ENCODE peak calls at places on chromosomes 6 and 20, in four cellular contexts. Z, O, U and X are unnamed samples.

GRCh38 chr6:155054851-155055250 is 59.7 kb downstream of the TIAM2 start:
- DNase-seq in Z (no peak), O (no peak), U (no peak), X (no peak)

GRCh38 chr6:23663652-23664051 is 462.4 kb upstream of the NRSN1 start:
- DNase-seq in U (no peak), Z (no peak), O (no peak), X (no peak)

GRCh38 chr6:138334963-138335362 is 42.7 kb upstream of the SMIM28 start:
- DNase-seq in U (no peak), O (no peak), Z (no peak), X (no peak)

GRCh38 chr6:154995241-154996162 is at the start of gene TIAM2:
- DNase-seq in U (no peak), O (no peak), Z (peak; percentile 31), X (peak; percentile 46)

GRCh38 chr6:106688177-106688951 is 59.0 kb downstream of the QRSL1 start:
- DNase-seq in U (no peak), Z (no peak), O (no peak), X (no peak)

GRCh38 chr6:139977887-139978332 is 603.5 kb upstream of the CITED2 start:
- DNase-seq in U (no peak), Z (peak; percentile 13), O (no peak), X (no peak)

GRCh38 chr6:34095741-34096140 is 50.1 kb downstream of the GRM4 start:
- DNase-seq in Z (no peak), O (no peak), U (no peak), X (no peak)

GRCh38 chr6:77326711-77327110 is 136.6 kb downstream of the HTR1B start:
- DNase-seq in Z (no peak), O (no peak), U (no peak), X (no peak)

GRCh38 chr20:15673206-15673605 is 900.0 kb downstream of the KIF16B start:
- DNase-seq in Z (no peak), O (no peak), U (no peak), X (no peak)

GRCh38 chr6:42007753-42008528 is 42.4 kb upstream of the TAF8 start:
- DNase-seq in O (no peak), Z (no peak), U (no peak), X (no peak)

GRCh38 chr6:37081042-37081607 is 75.7 kb downstream of the FGD2 start:
- DNase-seq in O (no peak), Z (no peak), U (no peak), X (no peak)

GRCh38 chr6:37088897-37089296 is 81.1 kb upstream of the PIM1 start:
- DNase-seq in O (no peak), U (no peak), Z (no peak), X (no peak)

GRCh38 chr6:37078814-37079213 is 73.4 kb downstream of the FGD2 start:
- DNase-seq in O (no peak), Z (no peak), U (no peak), X (no peak)

GRCh38 chr6:37082390-37082789 is 76.9 kb downstream of the FGD2 start:
- DNase-seq in Z (no peak), O (no peak), U (no peak), X (no peak)

GRCh38 chr6:37083243-37084138 is 78.0 kb downstream of the FGD2 start:
- DNase-seq in Z (no peak), O (peak; percentile 94), U (peak; percentile 58), X (peak; percentile 92)
- H3K27ac ChIP-seq in Z (no peak overlapping the region), O (peak overlapping the region; percentile 68), U (peak overlapping the region; percentile 78), X (peak overlapping the region; percentile 16)

DNA sequence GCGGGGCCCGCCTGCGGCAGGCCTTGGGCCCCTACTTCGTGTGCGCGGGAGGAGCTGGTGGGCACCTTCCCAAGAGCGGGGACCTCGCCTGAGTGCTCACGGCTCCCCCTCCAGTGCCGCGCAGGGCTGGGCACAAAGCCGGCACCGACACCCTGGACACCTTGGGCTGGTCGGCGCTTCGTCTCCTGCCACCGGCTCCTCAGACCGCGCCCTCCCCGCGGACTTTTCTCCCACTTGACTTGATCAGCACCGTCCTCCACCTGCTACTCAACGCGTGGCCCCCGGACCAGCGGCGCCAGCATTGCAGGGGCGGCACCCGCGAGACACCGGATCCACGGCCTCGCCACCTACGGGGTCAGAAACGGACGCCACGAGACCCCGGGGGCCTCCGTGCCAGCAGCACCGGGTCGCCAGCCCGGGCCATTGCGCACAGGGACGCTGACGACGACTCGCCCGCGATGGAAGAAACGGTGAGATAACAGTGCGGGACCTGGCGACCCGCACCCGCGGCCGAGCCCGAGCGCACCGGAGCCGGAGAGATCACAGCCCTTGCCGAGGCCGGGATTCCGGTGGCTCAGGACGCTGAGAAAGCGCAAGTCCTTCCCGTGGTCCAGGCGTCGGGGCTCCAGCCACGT is 154.2 kb downstream of the DLL1 start:
- DNase-seq in O (no peak), Z (no peak), U (peak; percentile 51), X (no peak)
- H3K27ac ChIP-seq in O (peak overlapping the region; percentile 88), Z (no peak overlapping the region), U (peak overlapping the region; percentile 94), X (peak overlapping the region; percentile 79)

DNA sequence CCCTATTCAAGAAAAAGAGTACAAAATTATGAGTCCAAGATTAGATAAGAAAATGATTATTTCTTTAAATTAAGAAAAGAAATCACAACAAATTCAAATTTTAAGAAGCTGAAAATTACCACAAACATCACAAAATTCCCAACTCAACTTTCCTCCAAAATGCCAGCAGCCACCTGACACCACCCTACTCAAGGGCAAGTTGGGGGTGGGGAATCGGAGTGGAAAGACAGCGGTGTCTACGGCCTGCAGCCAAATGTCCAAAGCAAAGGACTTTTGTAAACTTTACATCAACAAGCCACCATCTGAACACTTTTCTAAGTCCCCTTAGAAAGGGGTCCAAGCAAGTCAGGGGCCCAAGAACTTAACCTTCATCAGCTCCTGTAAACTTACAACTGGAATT is 1.6 kb upstream of the EYA2 start:
- DNase-seq in U (no peak), Z (no peak), O (no peak), X (no peak)
- H3K27ac ChIP-seq in U (peak overlapping the region; percentile 55), Z (no peak overlapping the region), O (no peak overlapping the region), X (no peak overlapping the region)

GRCh38 chr6:170157567-170158218 is 133.2 kb downstream of the DLL1 start:
- DNase-seq in O (no peak), Z (no peak), U (no peak), X (peak; percentile 43)

GRCh38 chr6:170160031-170160627 is 130.7 kb downstream of the DLL1 start:
- DNase-seq in U (peak; percentile 43), O (no peak), Z (no peak), X (no peak)

GRCh38 chr6:170158296-170159039 is 132.4 kb downstream of the DLL1 start:
- DNase-seq in Z (no peak), U (peak; percentile 24), O (no peak), X (no peak)

GRCh38 chr6:170160628-170161611 is 130.0 kb downstream of the DLL1 start:
- DNase-seq in U (peak; percentile 47), Z (no peak), O (no peak), X (peak; percentile 53)

DNA sequence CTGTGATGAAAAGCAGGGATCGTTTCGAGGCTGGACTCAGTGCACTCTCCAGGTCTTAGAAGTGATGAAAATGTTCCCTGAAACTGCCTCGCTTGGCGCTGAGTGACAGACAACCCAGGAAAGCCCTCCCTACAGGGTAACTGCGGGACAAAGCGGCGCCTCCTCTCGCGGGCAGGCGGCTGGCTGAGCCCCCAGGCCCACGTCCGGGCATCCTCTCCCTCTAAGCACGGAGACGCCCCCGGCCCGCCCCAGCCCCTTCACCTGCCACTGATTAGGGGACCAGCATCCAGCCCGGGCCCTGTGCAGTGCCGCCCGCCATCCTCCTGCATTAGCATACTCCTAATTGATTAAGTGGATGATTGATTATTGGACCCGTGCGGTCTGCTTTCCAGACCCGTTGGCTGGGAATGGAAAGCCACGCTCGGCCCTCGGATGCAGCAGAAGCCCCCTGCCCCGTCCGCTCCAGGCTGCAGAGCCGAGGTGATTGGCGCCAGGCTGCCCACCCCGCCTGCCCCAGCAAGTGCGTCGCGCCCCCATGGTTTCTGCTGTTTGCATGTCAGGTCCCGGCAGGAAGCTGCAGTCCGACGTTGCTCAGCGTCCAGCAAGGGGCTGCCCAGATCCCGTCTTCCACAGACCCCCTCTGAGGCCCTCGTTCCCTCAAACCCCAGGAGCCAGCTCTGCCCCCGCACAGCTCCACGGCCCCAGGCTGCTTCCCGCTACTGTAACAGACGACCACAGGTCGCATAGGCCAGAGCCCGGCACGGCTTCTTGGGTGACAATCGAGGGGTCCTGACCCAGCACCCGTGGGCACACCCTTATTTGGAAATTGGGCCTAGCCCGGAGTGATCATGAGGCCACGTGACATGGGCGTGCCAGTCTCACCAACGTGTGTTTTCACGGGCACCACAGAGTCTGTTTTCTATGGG is 131.6 kb downstream of the DLL1 start:
- DNase-seq in Z (no peak), O (no peak), U (peak; percentile 48), X (peak; percentile 39)
- H3K27ac ChIP-seq in Z (no peak overlapping the region), O (no peak overlapping the region), U (no peak overlapping the region), X (no peak overlapping the region)

GRCh38 chr6:2745246-2745645 is 5.5 kb downstream of the MYLK4 start:
- DNase-seq in Z (no peak), O (no peak), U (no peak), X (no peak)

GRCh38 chr6:2746557-2747061 is 4.1 kb downstream of the MYLK4 start:
- DNase-seq in Z (no peak), O (no peak), U (no peak), X (no peak)

GRCh38 chr6:2743280-2744205 is 7.2 kb downstream of the MYLK4 start:
- DNase-seq in O (no peak), Z (no peak), U (no peak), X (no peak)

GRCh38 chr6:2744206-2744771 is 6.4 kb downstream of the MYLK4 start:
- DNase-seq in U (no peak), Z (no peak), O (no peak), X (peak; percentile 90)

DNA sequence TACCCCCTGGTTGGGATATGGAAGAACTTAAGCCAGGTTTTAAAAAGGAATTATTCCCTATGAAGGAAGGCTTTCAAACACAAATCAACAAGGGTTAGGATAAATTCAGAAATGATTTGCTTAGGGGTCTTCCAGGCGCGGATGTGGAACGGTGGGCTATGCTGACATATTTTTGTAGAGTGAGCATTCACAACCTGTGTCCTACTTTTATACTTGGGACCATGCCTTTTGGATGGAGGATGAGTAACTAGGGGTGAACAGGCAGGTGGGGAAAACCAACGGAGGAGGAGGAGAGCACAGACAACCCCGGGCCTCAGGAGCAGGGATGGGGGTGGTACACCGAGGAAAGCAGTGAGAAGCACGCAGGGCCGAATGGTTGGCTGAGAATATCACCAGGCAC is 5.9 kb downstream of the MYLK4 start:
- DNase-seq in U (no peak), O (no peak), Z (no peak), X (no peak)
- H3K27ac ChIP-seq in U (no peak overlapping the region), O (no peak overlapping the region), Z (no peak overlapping the region), X (peak overlapping the region; percentile 87)